ENCODE peak calls at places on chromosome 15, in six cellular contexts. R, H, B, W, C and Z are unnamed samples.

GRCh38 chr15:36972704-36973103 is 127.6 kb downstream of the MEIS2 start:
- DNase-seq in R (no peak), H (no peak), B (no peak), W (no peak), C (no peak), Z (no peak)

GRCh38 chr15:60580650-60581415 is 101.9 kb upstream of the ICE2 start:
- DNase-seq in R (no peak), H (no peak), B (no peak), W (no peak), C (no peak), Z (no peak)

GRCh38 chr15:57373251-57373881 is 2.9 kb upstream of the CGNL1 start:
- DNase-seq in R (no peak), H (no peak), B (no peak), W (no peak), C (no peak), Z (no peak)

GRCh38 chr15:63698731-63699130 is 101.5 kb downstream of the FBXL22 start:
- DNase-seq in R (no peak), H (no peak), B (no peak), W (no peak), C (no peak), Z (no peak)

GRCh38 chr15:80250614-80251504 is 1.2 kb downstream of the CTXND1 start:
- DNase-seq in R (no peak), H (peak; percentile 19), B (no peak), W (no peak), C (no peak), Z (no peak)

GRCh38 chr15:45399381-45400212 is 21.3 kb upstream of the GATM start:
- DNase-seq in R (no peak), H (no peak), B (no peak), W (no peak), C (no peak), Z (no peak)

GRCh38 chr15:41607033-41607432 is 48.0 kb downstream of the TYRO3 start:
- DNase-seq in R (peak; percentile 91), H (no peak), B (peak; percentile 86), W (no peak), C (no peak), Z (no peak)

GRCh38 chr15:77607111-77607893 is 25.4 kb downstream of the LINGO1 start:
- DNase-seq in R (no peak), H (no peak), B (no peak), W (no peak), C (no peak), Z (no peak)

GRCh38 chr15:25886498-25887140 is 23.5 kb upstream of the ATP10A start:
- DNase-seq in R (no peak), H (no peak), B (no peak), W (no peak), C (no peak), Z (no peak)

GRCh38 chr15:76073554-76073953 is 13.8 kb downstream of the TMEM266 start:
- DNase-seq in R (no peak), H (no peak), B (no peak), W (no peak), C (no peak), Z (no peak)

GRCh38 chr15:42100021-42100800 is 5.8 kb upstream of the PLA2G4D start:
- DNase-seq in R (no peak), H (no peak), B (no peak), W (no peak), C (no peak), Z (no peak)

GRCh38 chr15:78938608-78939488 is 6.0 kb downstream of the CTSH start:
- DNase-seq in R (no peak), H (no peak), B (no peak), W (no peak), C (no peak), Z (no peak)

GRCh38 chr15:50162988-50163718 is 18.8 kb upstream of the SLC27A2 start:
- DNase-seq in R (no peak), H (no peak), B (no peak), W (no peak), C (no peak), Z (no peak)

GRCh38 chr15:51759557-51760070 is 8.2 kb downstream of the TMOD2 start:
- DNase-seq in R (peak; percentile 83), H (peak; percentile 86), B (peak; percentile 81), W (no peak), C (no peak), Z (no peak)
- TF ChIP-seq CTCF in R (peak; percentile 44), H (no peak), B (peak; percentile 40), W (no peak), C (no peak), Z (no peak)

DNA sequence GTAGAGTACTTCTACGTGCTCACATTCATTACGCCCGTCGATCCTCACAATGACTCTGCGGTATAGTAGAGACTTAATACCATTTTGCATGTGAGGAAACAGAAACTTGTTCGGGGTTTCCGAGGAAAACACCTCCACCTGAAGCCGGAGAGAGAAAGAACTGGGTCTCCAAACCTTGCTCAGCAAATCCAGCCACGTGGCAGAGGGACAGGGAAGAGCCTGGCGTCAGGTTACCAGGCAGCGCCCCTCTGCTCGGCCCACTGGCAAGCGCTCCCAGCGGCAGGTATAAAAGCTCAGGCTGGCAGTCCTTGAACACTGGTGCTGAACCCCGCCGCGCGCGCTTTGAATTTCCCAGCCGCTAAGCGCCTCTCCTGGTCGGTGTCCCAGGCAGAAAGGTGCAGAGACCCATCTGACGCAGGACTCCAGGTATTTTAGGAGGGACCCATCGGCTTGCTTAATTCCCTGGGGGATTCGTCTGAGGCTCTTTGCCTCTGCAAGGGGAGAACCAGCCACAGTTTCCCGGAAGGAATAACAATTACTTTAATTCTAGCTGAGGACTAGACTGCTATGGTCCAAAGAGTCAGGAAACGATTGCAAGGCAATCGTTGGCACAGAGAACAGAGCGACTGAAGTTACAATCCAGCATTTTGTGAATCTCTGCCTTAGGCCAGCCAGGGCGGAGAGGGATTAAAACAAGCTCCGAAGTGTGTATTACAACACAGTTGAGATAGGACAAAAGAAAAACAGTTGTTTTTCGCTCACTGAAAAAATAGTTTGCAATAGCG is at the start of gene C2CD4A:
- DNase-seq in R (no peak), H (peak; percentile 79), B (no peak), W (peak; percentile 31), C (no peak), Z (peak; percentile 63)
- TF ChIP-seq CTCF in R (peak; percentile 21), H (no peak), B (peak; percentile 30), W (peak; percentile 13), C (peak; percentile 37), Z (peak; percentile 46)

DNA sequence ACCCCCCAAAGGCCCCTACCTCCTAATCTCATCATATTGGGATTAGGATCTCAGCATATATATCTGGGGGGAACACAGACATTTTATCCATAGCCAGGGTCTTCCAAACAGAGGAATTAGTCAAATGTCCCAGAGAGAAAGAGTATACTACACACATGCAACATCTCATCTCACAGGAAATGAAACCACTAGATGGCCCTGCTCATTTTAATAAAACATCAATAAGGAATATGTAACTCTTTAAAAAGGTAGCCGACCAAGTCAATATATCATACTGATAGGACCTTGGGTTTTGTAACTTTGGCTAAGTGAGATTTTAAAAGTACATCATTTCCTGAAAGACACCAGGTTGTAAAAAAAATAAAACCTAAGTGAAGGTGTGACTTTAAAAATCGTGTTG is 45.6 kb upstream of the THSD4 start:
- DNase-seq in R (no peak), H (no peak), B (no peak), W (no peak), C (no peak), Z (no peak)
- TF ChIP-seq CTCF in R (no peak), H (no peak), B (peak; percentile 2), W (no peak), C (no peak), Z (no peak)

DNA sequence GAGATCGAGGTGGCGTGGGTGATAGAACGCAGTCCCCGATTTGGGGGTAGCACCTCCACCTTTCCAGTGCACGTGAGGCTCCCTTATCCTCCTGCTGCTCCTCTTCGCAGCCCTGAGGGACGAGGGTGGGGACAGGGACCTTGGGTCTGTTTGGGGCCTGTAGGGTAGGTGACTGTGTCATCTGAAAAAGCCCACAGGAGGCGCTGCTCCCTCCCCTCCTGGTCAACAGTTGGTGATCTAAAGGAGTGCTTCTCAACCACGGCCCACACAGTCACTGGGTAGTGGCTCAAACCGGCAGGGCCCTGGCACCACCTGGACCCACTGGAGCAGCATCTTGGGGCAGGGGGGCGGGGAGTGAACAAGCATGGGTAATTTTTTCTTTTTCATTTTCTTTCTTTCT is 7.1 kb downstream of the LRRK1 start:
- DNase-seq in R (no peak), H (no peak), B (no peak), W (no peak), C (no peak), Z (no peak)
- TF ChIP-seq CTCF in R (no peak), H (no peak), B (no peak), W (no peak), C (no peak), Z (no peak)

GRCh38 chr15:69145694-69146492 is 14.5 kb upstream of the GLCE start:
- DNase-seq in R (no peak), H (no peak), B (no peak), W (no peak), C (no peak), Z (no peak)

GRCh38 chr15:69141833-69142232 is 18.6 kb upstream of the GLCE start:
- DNase-seq in R (no peak), H (no peak), B (no peak), W (no peak), C (no peak), Z (no peak)

GRCh38 chr15:69144530-69144929 is 15.9 kb upstream of the GLCE start:
- DNase-seq in R (no peak), H (no peak), B (no peak), W (no peak), C (no peak), Z (no peak)

GRCh38 chr15:69145149-69145693 is 15.2 kb upstream of the GLCE start:
- DNase-seq in R (no peak), H (no peak), B (no peak), W (no peak), C (no peak), Z (no peak)

DNA sequence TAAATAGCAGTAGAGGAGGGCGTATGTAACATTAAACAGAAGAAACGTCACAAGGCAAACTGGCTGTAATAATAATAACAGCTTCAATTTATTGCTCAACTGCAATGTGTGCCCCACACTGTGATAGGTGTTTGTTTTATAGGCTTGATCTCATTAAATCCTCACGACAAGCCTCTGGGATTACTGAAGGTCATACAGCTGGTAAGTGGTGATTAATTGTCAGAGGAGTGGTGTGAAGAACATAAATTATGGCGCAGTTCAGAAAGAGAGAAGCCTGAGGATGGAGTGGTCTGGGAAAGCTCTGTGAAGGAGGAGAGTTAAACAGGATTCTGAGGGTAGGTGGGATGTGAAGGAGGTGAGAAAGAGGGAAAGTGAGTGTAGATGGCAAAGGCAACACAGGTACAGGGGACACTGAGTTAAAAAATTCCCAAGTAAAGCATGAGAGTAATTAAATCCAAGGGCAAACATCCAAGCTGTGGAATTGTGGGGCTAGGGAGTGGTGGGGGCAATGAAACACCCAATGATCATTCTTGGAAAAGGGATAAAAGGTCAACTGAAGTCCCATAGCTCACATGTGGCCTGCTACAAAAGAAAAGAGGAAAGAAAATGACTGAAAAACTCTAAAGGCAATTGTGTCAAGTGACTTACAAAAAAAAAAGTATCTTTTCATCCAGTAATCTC is 16.5 kb upstream of the GLCE start:
- DNase-seq in R (no peak), H (no peak), B (no peak), W (no peak), C (no peak), Z (no peak)
- TF ChIP-seq CTCF in R (no peak), H (no peak), B (no peak), W (no peak), C (no peak), Z (no peak)